ENCODE peak calls at places on chromosomes 6 and 20, in four cellular contexts. J, N, M and Z are unnamed samples.

GRCh38 chr6:131721161-131721560 is 10.3 kb upstream of the CTAGE9 start:
- DNase-seq in J (no peak), N (no peak), M (no peak), Z (no peak)

GRCh38 chr20:12153616-12154015 is 235.9 kb downstream of the BTBD3 start:
- DNase-seq in J (no peak), N (no peak), M (no peak), Z (no peak)

GRCh38 chr6:45479834-45480696 is 102.3 kb upstream of the SUPT3H start:
- DNase-seq in J (no peak), N (no peak), M (no peak), Z (no peak)

GRCh38 chr6:169188051-169188863 is 65.4 kb downstream of the THBS2 start:
- DNase-seq in J (no peak), N (no peak), M (no peak), Z (peak)

GRCh38 chr6:1986454-1987243 is 258.8 kb downstream of the GMDS start:
- DNase-seq in J (no peak), N (no peak), M (no peak), Z (no peak)

GRCh38 chr20:1712634-1713625 is 55.4 kb upstream of the SIRPG start:
- DNase-seq in J (no peak), N (no peak), M (no peak), Z (no peak)

GRCh38 chr20:63126876-63127699 is 88.8 kb downstream of the YTHDF1 start:
- DNase-seq in J (no peak), N (no peak), M (no peak), Z (peak)

GRCh38 chr6:111358454-111358853 is 124.6 kb downstream of the REV3L start:
- DNase-seq in J (no peak), N (no peak), M (no peak), Z (peak)

GRCh38 chr6:107606407-107606806 is 116.5 kb downstream of the SOBP start:
- DNase-seq in J (no peak), N (no peak), M (no peak), Z (no peak)

GRCh38 chr6:126923807-126924206 is 194.7 kb upstream of the RSPO3 start:
- DNase-seq in J (no peak), N (no peak), M (no peak), Z (no peak)

GRCh38 chr20:57395111-57395959 is 4.1 kb downstream of the RBM38 start:
- DNase-seq in J (no peak), N (no peak), M (no peak), Z (peak)

GRCh38 chr20:38790210-38791053 is 15.1 kb upstream of the PPP1R16B start:
- DNase-seq in J (no peak), N (no peak), M (no peak), Z (no peak)

GRCh38 chr20:10705801-10706459 is 32.1 kb upstream of the JAG1 start:
- DNase-seq in J (no peak), N (no peak), M (no peak), Z (no peak)

GRCh38 chr6:11754625-11755289 is 23.8 kb downstream of the ADTRP start:
- DNase-seq in J (no peak), N (no peak), M (no peak), Z (no peak)

GRCh38 chr6:111767752-111768430 is 105.4 kb downstream of the FYN start:
- DNase-seq in J (no peak), N (no peak), M (no peak), Z (no peak)

GRCh38 chr20:14637441-14637840 is 300.0 kb upstream of the FLRT3 start:
- DNase-seq in J (no peak), N (no peak), M (no peak), Z (no peak)

GRCh38 chr6:156514186-156514585 is 263.0 kb upstream of the ARID1B start:
- DNase-seq in J (no peak), N (no peak), M (no peak), Z (no peak)

GRCh38 chr6:313917-314316 is 21.6 kb downstream of the DUSP22 start:
- DNase-seq in J (no peak), N (no peak), M (no peak), Z (no peak)

GRCh38 chr20:53723621-53724020 is 130.0 kb upstream of the ZNF217 start:
- DNase-seq in J (no peak), N (no peak), M (no peak), Z (no peak)

GRCh38 chr6:43575105-43575771 is 600 bp downstream of the XPO5 start:
- DNase-seq in J (no peak), N (no peak), M (no peak), Z (peak)

GRCh38 chr20:56765172-56766073 is 136.3 kb downstream of the TFAP2C start:
- DNase-seq in J (no peak), N (no peak), M (no peak), Z (no peak)